ENCODE peak calls at places on chromosomes 1 and 21, in eight cellular contexts. R, M, U, G, J, F, H and B are unnamed samples.

GRCh38 chr1:218348628-218349185 is 3.6 kb downstream of the TGFB2 start:
- DNase-seq in J (no peak), G (no peak), F (peak; percentile 65), U (peak; percentile 36), H (peak; percentile 20), R (no peak), M (no peak), B (no peak)

GRCh38 chr1:98661544-98662353 is at the start of gene SNX7:
- DNase-seq in F (no peak), J (peak; percentile 52), H (peak; percentile 86), G (peak; percentile 10), M (no peak), R (peak; percentile 33), U (peak; percentile 72), B (peak; percentile 88)

GRCh38 chr1:8061210-8061609 is 35.1 kb upstream of the ERRFI1 start:
- DNase-seq in H (peak; percentile 92), U (no peak), R (no peak), M (no peak), J (no peak), F (no peak), G (no peak), B (peak; percentile 60)

GRCh38 chr1:12416101-12416500 is 186.3 kb downstream of the VPS13D start:
- DNase-seq in G (no peak), U (no peak), F (no peak), R (no peak), H (no peak), M (no peak), J (no peak), B (no peak)

GRCh38 chr1:16727190-16728111 is 12.9 kb upstream of the RNU1-4 start:
- DNase-seq in U (no peak), M (no peak), R (peak; percentile 49), G (peak; percentile 83), J (no peak), H (peak; percentile 69), F (no peak), B (peak; percentile 34)

GRCh38 chr1:248850536-248851251 is 8.2 kb downstream of the ZNF692 start:
- DNase-seq in H (no peak), J (no peak), R (no peak), F (no peak), M (no peak), U (no peak), G (no peak), B (no peak)

GRCh38 chr1:151267760-151268159 is 13.2 kb downstream of the PSMD4 start:
- DNase-seq in G (no peak), U (no peak), F (no peak), H (peak; percentile 55), R (no peak), M (no peak), J (no peak), B (no peak)

GRCh38 chr1:183097438-183098051 is 74.3 kb downstream of the LAMC1 start:
- DNase-seq in J (no peak), H (peak; percentile 83), U (no peak), F (no peak), R (no peak), M (no peak), G (no peak), B (no peak)

GRCh38 chr1:19425643-19426245 is 59.6 kb downstream of the CAPZB start:
- DNase-seq in F (no peak), H (no peak), J (no peak), U (peak; percentile 16), R (no peak), G (no peak), M (no peak), B (no peak)

GRCh38 chr1:204353213-204353910 is 6.4 kb downstream of the PLEKHA6 start:
- DNase-seq in H (no peak), M (no peak), R (no peak), J (no peak), F (no peak), U (no peak), G (no peak), B (no peak)

GRCh38 chr1:27399251-27399885 is 6.9 kb downstream of the GPR3 start:
- DNase-seq in H (no peak), M (no peak), J (no peak), R (no peak), F (no peak), G (no peak), U (no peak), B (no peak)

GRCh38 chr1:2554621-2555387 is 1.4 kb upstream of the TNFRSF14 start:
- DNase-seq in H (no peak), R (peak; percentile 74), U (no peak), F (no peak), G (peak; percentile 66), J (no peak), M (no peak), B (no peak)

GRCh38 chr1:162649606-162650005 is 17.3 kb downstream of the DDR2 start:
- DNase-seq in G (no peak), R (no peak), H (no peak), U (no peak), J (no peak), F (no peak), M (no peak), B (no peak)

GRCh38 chr1:33030575-33030974 is 6.1 kb downstream of the AK2 start:
- DNase-seq in G (no peak), R (no peak), M (no peak), F (no peak), H (no peak), U (no peak), J (no peak), B (no peak)

GRCh38 chr1:145962157-145963102 is 1.9 kb downstream of the ANKRD34A start:
- DNase-seq in U (no peak), R (peak; percentile 54), H (no peak), G (no peak), J (peak; percentile 63), M (no peak), F (no peak), B (no peak)

GRCh38 chr21:31952828-31953227 is 80.0 kb downstream of the HUNK start:
- DNase-seq in H (no peak), R (no peak), F (no peak), U (no peak), G (no peak), J (no peak), M (no peak), B (no peak)